ENCODE peak calls at places on chromosomes 11 and 22, in five cellular contexts. Y, D, J, E and W are unnamed samples.

GRCh38 chr11:79413258-79413657 is 27.6 kb downstream of the TENM4 start:
- DNase-seq in D (peak; percentile 85), E (peak; percentile 72), Y (no peak), J (no peak), W (no peak)

GRCh38 chr11:111566324-111566723 is 25.8 kb downstream of the LAYN start:
- DNase-seq in E (no peak), Y (no peak), J (no peak), D (no peak), W (no peak)

GRCh38 chr11:17695454-17696441 is 23.6 kb upstream of the MYOD1 start:
- DNase-seq in D (no peak), E (no peak), Y (no peak), J (no peak), W (no peak)

GRCh38 chr22:30304495-30305244 is 15.4 kb upstream of the CASTOR1 start:
- DNase-seq in Y (no peak), J (no peak), E (no peak), D (no peak), W (no peak)

GRCh38 chr11:125347261-125347585 is 148.8 kb downstream of the FEZ1 start:
- DNase-seq in D (no peak), J (no peak), E (no peak), Y (no peak), W (no peak)

GRCh38 chr22:25077056-25077455 is 122.6 kb upstream of the CRYBB3 start:
- DNase-seq in Y (no peak), D (no peak), E (no peak), J (no peak), W (no peak)

GRCh38 chr11:94449437-94449836 is 44.2 kb downstream of the MRE11 start:
- DNase-seq in J (no peak), D (no peak), E (peak; percentile 25), Y (no peak), W (no peak)

GRCh38 chr22:39432361-39432811 is 24.4 kb upstream of the MGAT3 start:
- DNase-seq in D (no peak), E (no peak), J (no peak), Y (peak; percentile 48), W (no peak)

GRCh38 chr22:27588273-27588672 is 213.3 kb downstream of the MN1 start:
- DNase-seq in J (no peak), D (no peak), Y (no peak), E (no peak), W (no peak)

GRCh38 chr11:112670806-112671570 is 290.2 kb upstream of the NCAM1 start:
- DNase-seq in D (no peak), Y (no peak), J (no peak), E (no peak), W (no peak)

GRCh38 chr11:61645179-61645868 is 34.9 kb upstream of the DAGLA start:
- DNase-seq in D (no peak), Y (no peak), E (no peak), J (no peak), W (peak; percentile 64)

GRCh38 chr11:75275581-75275980 is 35.0 kb downstream of the TPBGL start:
- DNase-seq in Y (no peak), J (no peak), E (no peak), D (no peak), W (peak; percentile 74)

GRCh38 chr11:267491-267994 is 10.7 kb upstream of the NLRP6 start:
- DNase-seq in E (no peak), J (peak; percentile 58), Y (no peak), D (no peak), W (no peak)

GRCh38 chr11:126149759-126150236 is 61.7 kb downstream of the RPUSD4 start:
- DNase-seq in J (no peak), Y (no peak), E (no peak), D (no peak), W (no peak)

GRCh38 chr11:124670732-124671131 is 2.8 kb downstream of the SIAE start:
- DNase-seq in Y (no peak), E (no peak), D (no peak), J (no peak), W (no peak)

GRCh38 chr22:40107756-40108437 is 69.8 kb upstream of the TNRC6B start:
- DNase-seq in D (no peak), Y (no peak), E (peak; percentile 16), J (no peak), W (no peak)

GRCh38 chr11:58734681-58735490 is 3.1 kb upstream of the GLYAT start:
- DNase-seq in J (no peak), D (no peak), Y (no peak), E (no peak), W (no peak)

GRCh38 chr11:125971618-125972017 is 25.8 kb downstream of the VSIG10L2 start:
- DNase-seq in J (no peak), D (no peak), Y (no peak), E (no peak), W (no peak)

GRCh38 chr11:65491614-65492386 is 7.0 kb upstream of the MALAT1 start:
- DNase-seq in J (no peak), E (peak; percentile 77), D (peak; percentile 84), Y (peak; percentile 90), W (no peak)

GRCh38 chr11:1336836-1337646 is 27.6 kb upstream of the TOLLIP start:
- DNase-seq in E (no peak), Y (peak; percentile 90), J (peak; percentile 53), D (no peak), W (no peak)

GRCh38 chr11:45035440-45035839 is 84.8 kb upstream of the TP53I11 start:
- DNase-seq in Y (no peak), D (no peak), J (no peak), E (no peak), W (no peak)

GRCh38 chr11:1887451-1888346 is 4.0 kb downstream of the PRR33 start:
- DNase-seq in E (no peak), J (no peak), Y (peak; percentile 62), D (no peak), W (no peak)

GRCh38 chr11:77106759-77107158 is 4.1 kb downstream of the OMP start:
- DNase-seq in J (no peak), Y (no peak), E (no peak), D (no peak), W (no peak)

GRCh38 chr22:33584152-33584551 is 336.1 kb downstream of the LARGE1 start:
- DNase-seq in J (no peak), E (no peak), Y (no peak), D (no peak), W (no peak)

GRCh38 chr11:2208691-2209369 is 37.2 kb upstream of the TH start:
- DNase-seq in E (no peak), D (no peak), J (no peak), Y (peak; percentile 90), W (no peak)

GRCh38 chr11:2781413-2782274 is 81.8 kb upstream of the KCNQ1OT1 start:
- DNase-seq in E (no peak), Y (peak; percentile 57), J (no peak), D (no peak), W (no peak)

GRCh38 chr11:113114452-113115027 is 153.3 kb downstream of the NCAM1 start:
- DNase-seq in J (no peak), D (peak; percentile 20), Y (peak; percentile 60), E (no peak), W (no peak)

GRCh38 chr11:2734181-2735052 is 34.6 kb upstream of the KCNQ1OT1 start:
- DNase-seq in E (no peak), Y (peak; percentile 70), J (no peak), D (no peak), W (no peak)

GRCh38 chr11:79940976-79941735 is 500.3 kb upstream of the TENM4 start:
- DNase-seq in Y (no peak), E (no peak), J (no peak), D (no peak), W (no peak)

GRCh38 chr11:94948070-94948617 is 25.2 kb downstream of the CWC15 start:
- DNase-seq in J (no peak), Y (no peak), E (peak; percentile 63), D (peak; percentile 84), W (no peak)

GRCh38 chr11:68549789-68550484 is 89.4 kb downstream of the PPP6R3 start:
- DNase-seq in D (peak; percentile 18), E (peak; percentile 31), Y (no peak), J (no peak), W (no peak)

GRCh38 chr11:20668844-20669832 is at the start of gene NELL1:
- DNase-seq in E (no peak), Y (peak; percentile 49), D (no peak), J (no peak), W (peak; percentile 17)

GRCh38 chr11:117875397-117876048 is 935 bp downstream of the FXYD6 start:
- DNase-seq in J (no peak), E (no peak), D (no peak), Y (no peak), W (peak; percentile 47)

DNA sequence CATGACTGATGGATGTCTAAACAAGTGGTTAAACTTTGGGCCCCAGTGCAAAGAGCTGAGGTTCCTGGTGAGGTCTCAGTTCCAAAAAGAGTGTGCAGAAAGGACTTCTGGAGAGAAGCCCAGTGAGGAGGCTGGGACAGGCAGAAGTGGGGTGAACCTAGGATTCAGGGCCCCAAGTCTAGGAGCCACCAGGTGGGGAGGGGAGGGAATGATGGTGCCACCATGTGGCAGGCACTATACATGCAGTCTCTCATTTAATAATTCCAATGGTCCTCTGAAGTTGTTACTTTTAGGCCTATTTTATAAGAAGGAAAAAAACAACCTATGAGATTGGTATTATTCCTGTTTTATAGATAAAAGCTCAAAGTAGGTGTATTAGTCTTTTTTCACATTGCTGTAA is 102.0 kb downstream of the INSC start:
- DNase-seq in D (no peak), J (no peak), E (no peak), Y (no peak), W (no peak)
- TF ChIP-seq CTCF in D (peak; percentile 43), J (no peak), E (peak; percentile 36), Y (no peak), W (peak; percentile 29)

GRCh38 chr11:123137496-123138270 is 57.4 kb downstream of the CLMP start:
- DNase-seq in Y (peak; percentile 36), E (peak; percentile 84), J (no peak), D (peak; percentile 67), W (no peak)
- TF ChIP-seq CTCF in Y (no peak), E (peak; percentile 33), J (no peak), D (peak; percentile 33), W (no peak)

DNA sequence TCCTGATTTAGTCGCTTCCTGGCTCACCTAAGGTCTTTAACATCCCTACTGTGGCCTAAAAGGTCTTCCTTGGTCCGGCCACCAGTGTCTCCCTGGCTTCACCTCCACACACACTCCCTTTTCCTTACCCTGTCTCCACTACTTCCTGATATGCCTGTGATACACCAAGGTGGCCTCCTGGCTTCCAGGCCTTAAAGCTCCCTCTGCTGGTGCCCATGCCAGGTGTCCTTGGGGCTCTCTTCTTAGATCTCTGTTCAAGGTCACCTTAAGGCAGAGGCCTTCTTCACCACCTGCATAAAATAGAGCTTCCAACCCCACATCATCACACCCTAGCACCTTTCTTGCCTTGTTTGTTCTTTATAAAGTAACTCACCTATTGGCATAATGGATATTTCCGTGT is 787.7 kb downstream of the NTM start:
- DNase-seq in Y (no peak), J (no peak), D (no peak), E (no peak), W (no peak)
- TF ChIP-seq CTCF in Y (no peak), J (no peak), D (peak; percentile 42), E (peak; percentile 38), W (peak; percentile 24)

GRCh38 chr11:11558352-11558751 is 63.5 kb downstream of the GALNT18 start:
- DNase-seq in D (no peak), E (no peak), Y (no peak), J (no peak), W (no peak)

GRCh38 chr11:11555228-11555627 is 66.6 kb downstream of the GALNT18 start:
- DNase-seq in Y (no peak), D (no peak), J (no peak), E (no peak), W (no peak)

GRCh38 chr11:11552688-11553087 is 69.1 kb downstream of the GALNT18 start:
- DNase-seq in E (no peak), J (no peak), Y (no peak), D (no peak), W (no peak)

GRCh38 chr11:11550534-11550933 is 71.3 kb downstream of the GALNT18 start:
- DNase-seq in E (no peak), J (no peak), Y (no peak), D (no peak), W (no peak)

GRCh38 chr11:11553595-11553994 is 68.2 kb downstream of the GALNT18 start:
- DNase-seq in D (no peak), E (no peak), J (no peak), Y (no peak), W (no peak)
- TF ChIP-seq CTCF in D (no peak), E (no peak), J (no peak), Y (no peak), W (no peak)